ENCODE peak calls at places on chromosomes 5 and 9, in four cellular contexts. B is stomach, I is ovary, N is PC-3. O is an unnamed sample.

GRCh38 chr5:150350524-150351344 is 6.8 kb upstream of the TCOF1 start:
- DNase-seq in N (peak), I (peak), B (peak), O (peak)

GRCh38 chr5:147567917-147568598 is 58.2 kb upstream of the DPYSL3 start:
- DNase-seq in I (no peak), N (peak), B (no peak), O (peak)

GRCh38 chr9:86550411-86550810 is 196.2 kb upstream of the TUT7 start:
- DNase-seq in I (no peak), B (no peak), N (no peak), O (peak)

GRCh38 chr5:151072234-151073025 is 8.4 kb downstream of the TNIP1 start:
- DNase-seq in N (peak), B (no peak), I (no peak), O (peak)

GRCh38 chr9:2181794-2182193 is 166.6 kb downstream of the SMARCA2 start:
- DNase-seq in B (peak), N (peak), I (no peak), O (peak)

GRCh38 chr5:129506092-129506491 is 46.0 kb downstream of the ADAMTS19 start:
- DNase-seq in B (no peak), N (peak), I (no peak), O (peak)

GRCh38 chr5:80146036-80146435 is 109.8 kb downstream of the SERINC5 start:
- DNase-seq in N (no peak), B (no peak), I (no peak), O (no peak)

GRCh38 chr9:72894342-72894741 is 58.5 kb downstream of the ALDH1A1 start:
- DNase-seq in N (no peak), B (no peak), I (no peak), O (no peak)

GRCh38 chr9:13919386-13919785 is 394.6 kb downstream of the NFIB start:
- DNase-seq in N (no peak), B (no peak), I (no peak), O (no peak)

GRCh38 chr5:131226899-131227298 is 37.0 kb upstream of the CDC42SE2 start:
- DNase-seq in I (no peak), B (no peak), N (no peak), O (no peak)

GRCh38 chr9:90002299-90003045 is 397.7 kb downstream of the GADD45G start:
- DNase-seq in I (no peak), B (no peak), N (no peak), O (no peak)

GRCh38 chr9:14654932-14655331 is 38.3 kb downstream of the ZDHHC21 start:
- DNase-seq in I (no peak), N (no peak), B (no peak), O (peak)

GRCh38 chr9:2597483-2597882 is 24.1 kb upstream of the VLDLR start:
- DNase-seq in I (no peak), N (no peak), B (no peak), O (no peak)

GRCh38 chr9:69086769-69087168 is 51.2 kb downstream of the FXN start:
- DNase-seq in B (no peak), I (no peak), N (no peak), O (no peak)

GRCh38 chr9:82961504-82962125 is 101.3 kb downstream of the RASEF start:
- DNase-seq in N (peak), I (peak), B (peak), O (peak)

GRCh38 chr5:65900746-65901145 is 25.6 kb upstream of the ERBIN start:
- DNase-seq in I (no peak), N (no peak), B (no peak), O (no peak)

GRCh38 chr5:107894361-107894760 is 223.6 kb upstream of the EFNA5 start:
- DNase-seq in B (no peak), I (no peak), N (no peak), O (peak)

GRCh38 chr9:89564257-89564878 is 40.4 kb upstream of the GADD45G start:
- DNase-seq in I (no peak), B (no peak), N (peak), O (peak)

GRCh38 chr5:179699640-179700298 is 1.0 kb downstream of the CANX start:
- DNase-seq in N (peak), B (no peak), I (no peak), O (peak)

GRCh38 chr9:86287013-86287412 is 4.7 kb upstream of the ISCA1 start:
- DNase-seq in B (no peak), I (no peak), N (peak), O (peak)

GRCh38 chr5:137181685-137182084 is 317.4 kb downstream of the SPOCK1 start:
- DNase-seq in N (no peak), I (no peak), B (no peak), O (no peak)

GRCh38 chr9:78786794-78787193 is 489.9 kb downstream of the PSAT1 start:
- DNase-seq in N (peak), I (no peak), B (no peak), O (peak)

GRCh38 chr9:122111413-122112085 is 18.4 kb upstream of the TTLL11 start:
- DNase-seq in I (no peak), N (no peak), B (no peak), O (no peak)

GRCh38 chr9:93164085-93164484 is 19.9 kb upstream of the WNK2 start:
- DNase-seq in B (no peak), I (no peak), N (no peak), O (no peak)

GRCh38 chr9:136095028-136095494 is at the start of gene NACC2:
- DNase-seq in B (peak), N (peak), I (peak), O (peak)

GRCh38 chr9:20989923-20990341 is 41.5 kb downstream of the HACD4 start:
- DNase-seq in B (no peak), N (no peak), I (no peak), O (no peak)

GRCh38 chr9:127345566-127345965 is 51.4 kb upstream of the SLC2A8 start:
- DNase-seq in B (no peak), N (no peak), I (no peak), O (no peak)

GRCh38 chr5:127899214-127899610 is 184.4 kb upstream of the SLC12A2 start:
- DNase-seq in B (no peak), N (no peak), I (no peak), O (no peak)

GRCh38 chr5:2752875-2753435 is 1.5 kb upstream of the IRX2 start:
- DNase-seq in B (peak), N (no peak), I (no peak), O (peak)

GRCh38 chr9:127422787-127423186 is 1.4 kb upstream of the ZNF79 start:
- DNase-seq in I (no peak), B (no peak), N (no peak), O (no peak)

DNA sequence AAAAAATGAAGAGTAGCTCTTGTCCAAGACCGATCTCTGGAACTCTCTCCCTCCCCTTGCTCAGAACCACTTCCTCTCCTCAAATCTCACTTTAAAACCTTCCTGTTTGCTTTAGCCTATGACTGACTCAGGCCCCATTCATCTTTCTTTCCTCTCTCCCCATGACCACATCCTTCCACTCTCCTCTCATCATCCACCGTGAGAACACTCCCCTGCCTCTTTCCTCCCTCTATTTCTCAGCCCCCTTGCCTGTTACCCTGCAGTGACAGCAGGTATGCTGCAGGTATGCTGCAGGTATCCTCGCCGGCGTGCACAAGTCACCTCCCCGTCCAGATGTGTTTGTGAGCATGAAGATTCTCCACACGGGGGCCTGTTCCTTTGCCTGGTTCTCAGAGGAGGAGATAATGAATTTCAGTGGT is 505.3 kb downstream of the CCDC171 start:
- DNase-seq in B (no peak), I (no peak), N (peak), O (peak)
- TF ChIP-seq CTCF in B (no peak), I (no peak), N (peak), O (no peak)

GRCh38 chr5:91928751-91929521 is 545.8 kb upstream of the ARRDC3 start:
- DNase-seq in B (no peak), N (peak), I (no peak), O (peak)
- TF ChIP-seq CTCF in B (no peak), N (peak), I (no peak), O (peak)

DNA sequence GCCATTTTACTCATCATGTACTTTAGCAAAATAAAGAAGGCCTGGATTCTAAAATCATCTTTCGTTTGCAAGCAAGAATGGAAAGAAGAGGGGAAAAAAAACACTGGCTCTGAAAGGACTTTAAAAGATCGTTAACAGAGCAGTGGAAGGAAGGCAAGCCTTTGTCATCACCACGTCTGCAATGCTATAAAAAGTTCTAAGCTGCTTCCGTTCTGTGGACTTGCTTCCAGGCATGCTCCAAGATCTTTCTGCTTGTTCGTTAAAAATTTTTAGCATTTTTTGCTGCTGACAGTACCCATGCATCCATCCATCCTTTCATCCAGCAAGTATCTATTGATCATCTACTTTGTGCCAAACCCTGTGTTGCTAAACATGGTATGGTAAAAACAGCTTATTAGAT is 226.5 kb downstream of the GABBR2 start:
- DNase-seq in N (no peak), B (no peak), I (no peak), O (no peak)
- TF ChIP-seq CTCF in N (no peak), B (no peak), I (no peak), O (no peak)

GRCh38 chr9:114406441-114406840 is 18.7 kb upstream of the AKNA start:
- DNase-seq in B (no peak), N (no peak), I (no peak), O (no peak)
- TF ChIP-seq CTCF in B (no peak), N (no peak), I (no peak), O (no peak)

GRCh38 chr9:503881-504852 is 289.5 kb downstream of the DOCK8 start:
- DNase-seq in B (peak), I (peak), N (peak), O (peak)
- TF ChIP-seq CTCF in B (no peak), I (peak), N (peak), O (peak)

O was measured in MCF 10A.